ENCODE peak calls at places on chromosome 17, in six cellular contexts. H is HepG2, A is A549, M is GM12878, S is SK-N-SH, Q is K562. V is an unnamed sample.

GRCh38 chr17:81832608-81833159 is 407 bp downstream of the MCRIP1 start:
- DNase-seq in H (no peak), A (no peak), M (no peak), S (peak), Q (peak), V (no peak)

GRCh38 chr17:8326591-8327583 is 12.8 kb upstream of the ODF4 start:
- DNase-seq in H (no peak), A (no peak), M (no peak), S (peak), Q (peak), V (no peak)

GRCh38 chr17:69651921-69652320 is 237.4 kb downstream of the MAP2K6 start:
- DNase-seq in H (no peak), A (no peak), M (no peak), S (no peak), Q (no peak), V (no peak)

GRCh38 chr17:45705123-45706009 is 78.8 kb upstream of the CRHR1 start:
- DNase-seq in H (peak), A (peak), M (no peak), S (no peak), Q (peak), V (peak)

GRCh38 chr17:51948128-51948527 is 210.4 kb downstream of the CA10 start:
- DNase-seq in H (no peak), A (no peak), M (no peak), S (no peak), Q (no peak), V (no peak)

GRCh38 chr17:73899839-73900238 is 255.6 kb upstream of the SDK2 start:
- DNase-seq in H (no peak), A (no peak), M (no peak), S (no peak), Q (no peak), V (no peak)

GRCh38 chr17:73496232-73496631 is 148.0 kb downstream of the SDK2 start:
- DNase-seq in H (no peak), A (no peak), M (no peak), S (no peak), Q (no peak), V (no peak)

GRCh38 chr17:5485270-5486205 is at the start of gene DERL2:
- DNase-seq in H (peak), A (peak), M (no peak), S (no peak), Q (peak), V (peak)

GRCh38 chr17:10247806-10248334 is 49.5 kb upstream of the GAS7 start:
- DNase-seq in H (no peak), A (no peak), M (no peak), S (no peak), Q (no peak), V (no peak)

GRCh38 chr17:2023692-2024571 is 1.2 kb downstream of the RTN4RL1 start:
- DNase-seq in H (no peak), A (peak), M (no peak), S (peak), Q (peak), V (peak)

GRCh38 chr17:2023256-2023655 is 1.9 kb downstream of the RTN4RL1 start:
- DNase-seq in H (no peak), A (no peak), M (no peak), S (no peak), Q (no peak), V (no peak)

GRCh38 chr17:2020721-2021120 is 4.4 kb downstream of the RTN4RL1 start:
- DNase-seq in H (no peak), A (no peak), M (no peak), S (no peak), Q (no peak), V (no peak)

GRCh38 chr17:2024572-2025219 is 438 bp downstream of the RTN4RL1 start:
- DNase-seq in H (no peak), A (no peak), M (no peak), S (peak), Q (no peak), V (no peak)

DNA sequence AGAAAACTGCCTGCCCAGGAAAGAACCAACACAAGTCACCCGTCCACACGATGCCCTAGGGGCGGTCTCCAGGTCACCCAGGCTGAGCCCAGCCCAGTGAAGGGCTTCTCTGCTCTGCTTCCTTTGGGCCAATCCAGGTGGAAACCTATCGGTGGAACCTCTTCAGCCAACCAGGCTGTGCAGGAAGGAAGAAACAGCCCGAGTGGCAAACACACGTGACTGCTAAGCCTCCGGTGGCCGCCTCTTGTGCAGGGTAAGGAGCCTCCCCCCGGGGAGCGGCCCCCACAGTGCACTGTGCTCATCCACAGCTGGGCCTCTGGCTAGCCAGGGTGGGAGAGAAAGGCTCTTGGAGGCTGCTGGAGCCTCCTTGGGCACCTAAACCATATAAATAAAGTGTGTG is 2.5 kb downstream of the RTN4RL1 start:
- DNase-seq in H (no peak), A (no peak), M (no peak), S (no peak), Q (no peak), V (no peak)
- H3K4me3 ChIP-seq in H (no peak), A (no peak), M (no peak), S (no peak), Q (no peak), V (no peak)

DNA sequence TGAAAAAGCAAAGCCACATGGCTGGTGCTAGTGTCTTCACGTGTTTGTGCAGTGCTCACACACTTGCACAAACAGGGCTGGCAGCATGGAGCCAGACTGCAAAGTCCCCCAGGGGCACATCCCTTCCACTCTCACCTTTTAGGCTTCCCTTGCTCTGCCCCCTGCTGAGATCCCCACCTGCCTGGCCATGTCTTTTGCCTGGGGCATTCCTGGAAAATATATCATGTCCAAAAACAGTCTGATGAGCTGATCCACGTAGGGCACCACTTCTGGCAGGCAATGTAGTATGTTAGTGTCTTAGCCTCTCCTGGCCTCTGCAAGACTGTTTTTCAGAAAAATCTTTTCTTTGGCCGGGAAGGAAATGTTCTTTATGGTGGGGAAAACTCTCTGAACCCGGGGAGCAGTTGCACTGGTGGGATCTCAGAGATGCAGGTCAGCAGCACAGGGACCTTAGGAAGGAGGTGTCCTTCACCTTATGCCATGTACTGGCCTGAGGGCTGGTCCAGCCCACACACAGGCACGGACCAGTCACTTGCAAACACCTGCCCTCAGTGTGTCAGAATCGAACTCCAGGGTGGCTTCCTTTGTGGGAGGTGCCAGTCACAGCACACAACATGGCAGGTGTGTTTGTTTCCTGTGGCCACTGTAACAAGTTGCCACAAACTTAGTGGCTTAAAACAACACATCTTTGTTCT is 46.4 kb downstream of the MPRIP start:
- DNase-seq in H (no peak), A (no peak), M (no peak), S (no peak), Q (no peak), V (no peak)
- TF ChIP-seq SMC3 in H (no peak), A (no peak), M (no peak), S (no peak), Q (no peak), V (no peak)

GRCh38 chr17:39737761-39738567 is at the start of gene GRB7:
- DNase-seq in H (peak), A (peak), M (no peak), S (peak), Q (peak), V (no peak)

GRCh38 chr17:39735882-39736281 is 1.9 kb upstream of the GRB7 start:
- DNase-seq in H (no peak), A (no peak), M (no peak), S (no peak), Q (no peak), V (no peak)

GRCh38 chr17:39738568-39738901 is 797 bp downstream of the GRB7 start:
- DNase-seq in H (peak), A (peak), M (no peak), S (no peak), Q (peak), V (no peak)

GRCh38 chr17:39736319-39737165 is 1.2 kb upstream of the GRB7 start:
- DNase-seq in H (peak), A (peak), M (no peak), S (no peak), Q (peak), V (no peak)

GRCh38 chr17:39737331-39737760 is 392 bp upstream of the GRB7 start:
- DNase-seq in H (peak), A (no peak), M (no peak), S (peak), Q (no peak), V (no peak)
- H3K4me3 ChIP-seq in H (peak), A (peak), M (no peak), S (no peak), Q (peak), V (no peak)

DNA sequence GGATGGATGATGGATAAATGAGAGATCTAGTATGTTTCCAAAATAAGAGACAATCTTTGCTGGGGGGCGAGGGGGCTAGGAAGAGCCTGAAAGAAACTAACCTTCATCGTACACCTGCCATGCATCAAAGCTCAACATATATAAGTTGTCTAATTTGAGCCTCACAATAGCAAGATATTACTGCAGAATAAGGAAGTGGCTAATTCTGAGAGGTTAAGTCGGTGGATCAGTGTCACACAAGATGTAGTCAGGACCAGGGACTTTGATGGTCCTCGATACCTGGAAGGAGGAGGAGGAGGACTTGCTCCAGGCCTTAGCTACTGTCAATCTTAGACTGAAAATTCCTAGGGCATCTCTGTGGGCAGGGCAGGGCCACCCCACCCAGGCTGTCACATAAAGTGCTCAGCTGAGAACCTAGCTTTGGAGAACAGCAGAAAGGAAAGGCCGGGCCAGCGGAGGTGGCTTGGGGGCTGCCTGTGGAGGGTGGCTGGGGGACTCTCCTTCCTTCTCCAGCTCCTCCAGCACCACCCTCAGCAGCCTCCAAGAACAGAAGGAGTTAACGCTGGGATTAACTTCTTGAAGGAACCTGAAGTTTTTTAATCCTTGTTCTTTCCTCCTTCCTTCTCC is 460 bp upstream of the SLC13A2 start:
- DNase-seq in H (no peak), A (no peak), M (no peak), S (no peak), Q (no peak), V (no peak)
- TF ChIP-seq SMC3 in H (no peak), A (no peak), M (no peak), S (no peak), Q (no peak), V (no peak)

DNA sequence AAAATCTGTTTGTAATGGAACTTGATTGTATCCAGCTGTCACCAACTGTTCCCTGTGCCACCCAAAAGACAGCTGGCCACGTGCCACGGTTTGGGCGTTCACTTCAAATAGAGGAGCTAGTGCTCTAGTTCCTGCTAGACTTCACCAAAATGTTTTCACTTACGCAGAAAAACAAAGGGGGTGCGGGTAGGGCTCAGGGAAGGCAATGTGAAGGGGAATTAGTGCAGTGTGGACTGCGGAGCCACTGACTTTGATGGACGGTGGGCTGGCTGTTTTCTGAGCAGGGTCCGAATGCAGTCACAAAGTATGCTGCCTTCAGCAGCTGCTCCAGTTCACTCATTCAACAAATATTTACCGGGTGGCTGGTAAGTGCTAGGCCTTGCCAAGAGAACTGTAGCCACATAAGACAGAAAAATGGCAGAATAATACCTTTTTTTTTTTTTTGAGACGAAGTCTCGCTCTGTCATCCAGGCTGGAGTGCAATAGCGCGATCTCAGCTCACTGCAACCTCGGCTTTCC is 7.6 kb upstream of the CYTH1 start:
- DNase-seq in H (no peak), A (no peak), M (no peak), S (peak), Q (no peak), V (peak)
- H3K4me3 ChIP-seq in H (no peak), A (no peak), M (no peak), S (no peak), Q (no peak), V (no peak)